ENCODE peak calls at places on chromosomes 11 and 22, in six cellular contexts. N is kidney epithelial cell, T is heart left ventricle, R is neural progenitor cell, B is astrocyte of the spinal cord, Q is transverse colon. G is an unnamed sample.

GRCh38 chr11:117319214-117319840 is 3.3 kb upstream of the BACE1 start:
- DNase-seq in Q (no peak), T (no peak), N (no peak), R (no peak), B (peak), G (peak)

GRCh38 chr22:49749227-49749626 is 78.4 kb downstream of the BRD1 start:
- DNase-seq in B (no peak), Q (no peak), N (no peak), R (no peak), T (no peak), G (no peak)

GRCh38 chr22:32558681-32559355 is 84.2 kb downstream of the FBXO7 start:
- DNase-seq in B (peak), N (peak), Q (peak), R (no peak), T (peak), G (peak)

GRCh38 chr11:110971110-110971509 is 258.9 kb upstream of the ARHGAP20 start:
- DNase-seq in Q (no peak), R (no peak), N (peak), B (peak), T (no peak), G (peak)

GRCh38 chr11:73139476-73140198 is 2.5 kb downstream of the FCHSD2 start:
- DNase-seq in B (peak), R (no peak), N (no peak), Q (no peak), T (no peak), G (peak)

GRCh38 chr11:16604784-16605439 is 133.5 kb upstream of the C11orf58 start:
- DNase-seq in Q (peak), B (peak), R (peak), T (peak), N (no peak), G (peak)

GRCh38 chr22:19477321-19478085 is 1.5 kb downstream of the UFD1 start:
- DNase-seq in N (no peak), T (no peak), Q (no peak), R (no peak), B (peak), G (peak)

GRCh38 chr11:69131644-69132300 is 24.0 kb upstream of the SMIM38 start:
- DNase-seq in N (peak), B (peak), R (peak), T (peak), Q (peak), G (peak)

GRCh38 chr22:19523240-19524169 is 705 bp downstream of the CLDN5 start:
- DNase-seq in N (no peak), R (peak), Q (no peak), T (no peak), B (peak), G (peak)

GRCh38 chr11:78067704-78068103 is 4.0 kb downstream of the THRSP start:
- DNase-seq in B (no peak), Q (no peak), N (no peak), R (no peak), T (no peak), G (no peak)

GRCh38 chr11:17703951-17704350 is 15.4 kb upstream of the MYOD1 start:
- DNase-seq in Q (no peak), T (no peak), N (no peak), R (no peak), B (no peak), G (peak)

GRCh38 chr11:84543367-84544159 is 1083.6 kb downstream of the DLG2 start:
- DNase-seq in N (no peak), T (no peak), B (no peak), Q (no peak), R (peak), G (no peak)

GRCh38 chr22:24141586-24141985 is 39.7 kb upstream of the SUSD2 start:
- DNase-seq in Q (peak), T (no peak), B (peak), N (no peak), R (no peak), G (no peak)

GRCh38 chr11:116610190-116610589 is 162.6 kb downstream of the BUD13 start:
- DNase-seq in Q (no peak), N (no peak), T (no peak), R (no peak), B (no peak), G (no peak)

GRCh38 chr11:1120532-1121342 is 37.0 kb upstream of the MUC5AC start:
- DNase-seq in N (no peak), R (no peak), Q (peak), T (no peak), B (no peak), G (no peak)

GRCh38 chr11:106409201-106409600 is 331.7 kb downstream of the AASDHPPT start:
- DNase-seq in R (no peak), B (peak), N (no peak), Q (no peak), T (no peak), G (no peak)

GRCh38 chr22:19175602-19176174 is 2.8 kb downstream of the SLC25A1 start:
- DNase-seq in R (peak), T (no peak), B (no peak), Q (no peak), N (no peak), G (no peak)

GRCh38 chr11:17354070-17354924 is 2.7 kb downstream of the NCR3LG1 start:
- DNase-seq in N (no peak), R (peak), Q (peak), B (peak), T (peak), G (peak)

GRCh38 chr11:36753960-36754359 is 155.9 kb upstream of the RAG2 start:
- DNase-seq in Q (no peak), B (no peak), T (no peak), R (no peak), N (no peak), G (no peak)

GRCh38 chr11:43359432-43359818 is 705 bp downstream of the TTC17 start:
- DNase-seq in T (peak), B (peak), R (no peak), N (no peak), Q (peak), G (peak)

GRCh38 chr11:78039919-78040671 is 17.0 kb upstream of the KCTD14 start:
- DNase-seq in B (peak), T (peak), R (no peak), N (no peak), Q (peak), G (peak)

GRCh38 chr11:76243157-76243556 is 36.9 kb upstream of the WNT11 start:
- DNase-seq in B (no peak), R (peak), T (no peak), Q (no peak), N (no peak), G (no peak)

GRCh38 chr11:128550967-128551522 is 36.3 kb downstream of the ETS1 start:
- DNase-seq in N (no peak), T (no peak), Q (no peak), B (no peak), R (no peak), G (no peak)

GRCh38 chr11:36577859-36578258 is 10.1 kb downstream of the RAG1 start:
- DNase-seq in N (no peak), Q (no peak), R (no peak), B (peak), T (no peak), G (peak)

GRCh38 chr11:86418929-86419328 is 44.2 kb downstream of the CCDC81 start:
- DNase-seq in Q (no peak), T (no peak), N (no peak), R (peak), B (peak), G (peak)

GRCh38 chr22:46003271-46004091 is 26.5 kb upstream of the WNT7B start:
- DNase-seq in R (no peak), N (no peak), T (no peak), Q (no peak), B (no peak), G (no peak)

GRCh38 chr11:110069158-110069737 is 23.9 kb upstream of the ZC3H12C start:
- DNase-seq in T (peak), B (peak), R (no peak), N (no peak), Q (peak), G (peak)

DNA sequence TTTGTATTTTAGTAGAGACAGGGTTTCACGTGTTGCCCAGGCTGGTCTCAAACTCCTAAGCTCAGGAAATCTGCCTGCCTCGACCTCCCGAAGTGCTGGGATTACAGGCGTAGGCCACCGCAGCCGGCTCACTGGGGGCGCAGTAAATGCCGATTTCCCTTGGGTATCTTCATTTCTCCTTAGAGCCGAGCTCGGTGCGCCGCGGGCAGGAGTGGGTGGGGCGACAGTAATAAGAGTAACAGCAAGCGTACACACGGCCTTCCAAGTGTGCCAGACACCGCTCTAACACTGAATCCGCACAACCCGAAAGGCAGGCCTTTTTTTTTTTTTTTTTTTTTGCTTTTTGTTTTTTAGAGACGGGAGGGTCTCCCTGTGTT is 511 bp upstream of the ADSL start:
- DNase-seq in B (no peak), N (no peak), R (peak), T (no peak), Q (peak), G (peak)
- TF ChIP-seq CTCF in B (no peak), N (no peak), R (no peak), T (no peak), Q (no peak), G (no peak)

DNA sequence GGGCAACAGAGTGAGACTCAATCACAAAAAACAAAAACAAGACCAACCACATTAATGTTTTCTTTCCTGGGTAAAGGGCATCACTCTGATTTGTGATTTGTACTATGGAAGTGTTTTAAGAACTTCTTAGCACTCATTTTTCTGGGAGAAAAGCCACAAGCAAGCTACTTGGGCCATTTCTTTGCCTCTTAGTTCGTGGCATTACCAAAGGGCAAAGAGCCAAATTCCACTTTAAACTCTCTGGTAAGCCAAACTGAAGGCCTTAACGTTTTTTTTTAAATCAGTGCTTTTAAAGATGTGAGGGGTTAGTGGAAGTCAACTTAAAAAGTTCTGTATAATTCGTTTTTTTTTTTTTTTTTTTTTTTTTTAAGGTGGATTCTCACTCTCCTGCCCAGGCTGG is 36.9 kb downstream of the CAT start:
- DNase-seq in Q (no peak), R (no peak), T (no peak), B (no peak), N (no peak), G (no peak)
- H3K4me3 ChIP-seq in Q (no peak), R (no peak), T (no peak), B (no peak), N (no peak), G (no peak)

GRCh38 chr11:64870893-64871849 is 7.2 kb downstream of the EHD1 start:
- DNase-seq in R (no peak), Q (peak), B (no peak), N (no peak), T (no peak), G (no peak)

GRCh38 chr11:64867748-64868462 is 10.5 kb downstream of the EHD1 start:
- DNase-seq in T (no peak), R (no peak), Q (no peak), N (no peak), B (no peak), G (no peak)

GRCh38 chr11:64870176-64870892 is 8.1 kb downstream of the EHD1 start:
- DNase-seq in Q (peak), N (no peak), R (peak), T (peak), B (peak), G (peak)

GRCh38 chr11:64868904-64869570 is 9.4 kb downstream of the EHD1 start:
- DNase-seq in T (peak), R (no peak), N (peak), B (peak), Q (no peak), G (peak)

GRCh38 chr11:64869571-64870175 is 8.7 kb downstream of the EHD1 start:
- DNase-seq in T (no peak), Q (no peak), B (no peak), R (peak), N (no peak), G (no peak)
- TF ChIP-seq CTCF in T (peak), Q (no peak), B (peak), R (peak), N (peak), G (peak)

GRCh38 chr11:57459112-57460016 is 964 bp upstream of the RTN4RL2 start:
- DNase-seq in R (peak), B (no peak), Q (no peak), T (no peak), N (no peak), G (no peak)

GRCh38 chr11:57456960-57457642 is 3.2 kb upstream of the RTN4RL2 start:
- DNase-seq in R (peak), Q (peak), B (peak), N (peak), T (peak), G (peak)

GRCh38 chr11:57458060-57458409 is 2.3 kb upstream of the RTN4RL2 start:
- DNase-seq in B (no peak), R (no peak), T (no peak), Q (no peak), N (no peak), G (no peak)

GRCh38 chr11:57457643-57458023 is 2.7 kb upstream of the RTN4RL2 start:
- DNase-seq in T (no peak), N (no peak), R (no peak), Q (no peak), B (no peak), G (no peak)

GRCh38 chr11:57458410-57459111 is 1.8 kb upstream of the RTN4RL2 start:
- DNase-seq in N (no peak), B (no peak), R (peak), T (peak), Q (peak), G (no peak)
- H3K4me3 ChIP-seq in N (no peak), B (no peak), R (peak), T (peak), Q (peak), G (peak)

GRCh38 chr22:35684270-35684700 is 33.4 kb upstream of the APOL5 start:
- DNase-seq in Q (no peak), B (peak), N (no peak), R (peak), T (peak), G (peak)
- TF ChIP-seq CTCF in Q (no peak), B (peak), N (no peak), R (peak), T (no peak), G (peak)

GRCh38 chr22:38924197-38924952 is 33.0 kb upstream of the APOBEC3A start:
- DNase-seq in R (no peak), Q (peak), B (peak), T (peak), N (peak), G (peak)

GRCh38 chr22:38925571-38926041 is 31.8 kb upstream of the APOBEC3A start:
- DNase-seq in T (no peak), Q (no peak), N (no peak), R (no peak), B (peak), G (no peak)

GRCh38 chr22:38923463-38924196 is 33.8 kb upstream of the APOBEC3A start:
- DNase-seq in Q (peak), T (peak), R (peak), N (peak), B (peak), G (peak)

GRCh38 chr22:38930512-38930911 is 26.9 kb upstream of the APOBEC3A start:
- DNase-seq in N (no peak), R (no peak), T (no peak), B (no peak), Q (no peak), G (no peak)

GRCh38 chr22:38927033-38927789 is 30.2 kb upstream of the APOBEC3A start:
- DNase-seq in B (peak), Q (peak), T (peak), R (peak), N (no peak), G (peak)
- H3K4me3 ChIP-seq in B (peak), Q (peak), T (no peak), R (peak), N (no peak), G (no peak)

GRCh38 chr22:40524392-40525249 is 111.9 kb downstream of the MRTFA start:
- DNase-seq in N (no peak), Q (no peak), T (no peak), B (no peak), R (no peak), G (peak)
- TF ChIP-seq CTCF in N (peak), Q (peak), T (peak), B (peak), R (peak), G (peak)